ENCODE peak calls at places on chromosomes 11 and 22, in six cellular contexts. I, Q, W, T, S and Y are unnamed samples.

GRCh38 chr11:14971865-14972580 is at the start of gene CALCA:
- DNase-seq in I (no peak), S (no peak), T (no peak), Q (no peak), W (no peak), Y (no peak)

GRCh38 chr11:45097721-45098493 is 48.5 kb upstream of the PRDM11 start:
- DNase-seq in W (peak; percentile 47), I (peak; percentile 71), Q (peak; percentile 63), T (peak; percentile 69), S (peak; percentile 44), Y (no peak)

GRCh38 chr22:48554893-48555552 is 1272.7 kb downstream of the BRD1 start:
- DNase-seq in S (peak; percentile 25), Q (no peak), T (no peak), I (no peak), W (no peak), Y (no peak)

GRCh38 chr11:73230276-73230875 is 12.3 kb downstream of the P2RY2 start:
- DNase-seq in S (no peak), I (no peak), W (no peak), Q (peak; percentile 4), T (no peak), Y (peak; percentile 55)

GRCh38 chr11:64144587-64145295 is 21.2 kb downstream of the MACROD1 start:
- DNase-seq in W (no peak), I (no peak), Q (no peak), S (no peak), T (no peak), Y (no peak)

GRCh38 chr11:28269621-28270020 is 161.4 kb downstream of the METTL15 start:
- DNase-seq in T (no peak), W (no peak), S (no peak), I (no peak), Q (no peak), Y (no peak)

GRCh38 chr11:76606102-76606793 is 64.3 kb downstream of the LRRC32 start:
- DNase-seq in W (no peak), S (no peak), T (no peak), Q (peak; percentile 63), I (no peak), Y (peak; percentile 87)

GRCh38 chr11:115173136-115173535 is 331.1 kb downstream of the CADM1 start:
- DNase-seq in S (no peak), W (no peak), Q (no peak), T (no peak), I (no peak), Y (no peak)

GRCh38 chr22:46349238-46349637 is 13.7 kb downstream of the TRMU start:
- DNase-seq in I (no peak), Q (no peak), W (no peak), T (no peak), S (no peak), Y (no peak)

GRCh38 chr11:102268083-102268984 is 49.0 kb upstream of the BIRC3 start:
- DNase-seq in Q (peak; percentile 79), W (peak; percentile 73), T (peak; percentile 99), S (peak; percentile 67), I (peak; percentile 85), Y (peak; percentile 90)